ENCODE peak calls at places on chromosomes 3 and 15, in five cellular contexts. G is Panc1, H is mammary epithelial cell, Y is neural progenitor cell, E is colonic mucosa. J is an unnamed sample.

GRCh38 chr3:170024581-170024980 is 13.2 kb upstream of the GPR160 start:
- DNase-seq in G (no peak), H (no peak), Y (no peak), E (no peak), J (no peak)

GRCh38 chr15:37907136-37907535 is 27.3 kb upstream of the TMCO5A start:
- DNase-seq in G (no peak), H (peak), Y (no peak), E (no peak), J (no peak)

GRCh38 chr3:16482770-16483531 is 30.5 kb downstream of the RFTN1 start:
- DNase-seq in G (no peak), H (no peak), Y (no peak), E (peak), J (no peak)

GRCh38 chr3:180417241-180417640 is 184.7 kb upstream of the TTC14 start:
- DNase-seq in G (no peak), H (no peak), Y (no peak), E (no peak), J (no peak)

GRCh38 chr3:30493912-30494311 is 112.5 kb upstream of the TGFBR2 start:
- DNase-seq in G (no peak), H (peak), Y (no peak), E (no peak), J (no peak)

GRCh38 chr3:923161-923910 is 169.5 kb upstream of the CNTN6 start:
- DNase-seq in G (no peak), H (no peak), Y (no peak), E (no peak), J (no peak)

GRCh38 chr3:178384302-178384939 is 151.8 kb upstream of the KCNMB2 start:
- DNase-seq in G (no peak), H (no peak), Y (no peak), E (no peak), J (no peak)

GRCh38 chr3:116981088-116981487 is 271.5 kb downstream of the TUSC7 start:
- DNase-seq in G (no peak), H (no peak), Y (no peak), E (no peak), J (no peak)

GRCh38 chr15:47548189-47548588 is 169.1 kb upstream of the SEMA6D start:
- DNase-seq in G (no peak), H (no peak), Y (peak), E (no peak), J (no peak)

GRCh38 chr3:123582315-123582714 is 2.5 kb downstream of the HACD2 start:
- DNase-seq in G (no peak), H (peak), Y (no peak), E (peak), J (peak)

GRCh38 chr3:61114316-61114953 is 136.8 kb downstream of the FHIT start:
- DNase-seq in G (no peak), H (no peak), Y (no peak), E (no peak), J (peak)

GRCh38 chr15:32683906-32684584 is 33.8 kb upstream of the GREM1 start:
- DNase-seq in G (no peak), H (peak), Y (no peak), E (no peak), J (peak)

GRCh38 chr15:95086543-95087252 is 855.3 kb downstream of the MCTP2 start:
- DNase-seq in G (no peak), H (peak), Y (no peak), E (no peak), J (peak)

GRCh38 chr15:60799885-60800728 is 321.2 kb upstream of the ICE2 start:
- DNase-seq in G (no peak), H (no peak), Y (no peak), E (no peak), J (no peak)

GRCh38 chr15:96336045-96336642 is 5.6 kb downstream of the NR2F2 start:
- DNase-seq in G (no peak), H (no peak), Y (peak), E (peak), J (no peak)

GRCh38 chr3:32557640-32558352 is 12.9 kb downstream of the DYNC1LI1 start:
- DNase-seq in G (no peak), H (no peak), Y (no peak), E (no peak), J (no peak)

GRCh38 chr15:86231864-86232801 is 152.5 kb downstream of the AGBL1 start:
- DNase-seq in G (no peak), H (peak), Y (peak), E (peak), J (peak)

GRCh38 chr3:177451940-177452484 is 254.7 kb upstream of the TBL1XR1 start:
- DNase-seq in G (no peak), H (peak), Y (no peak), E (no peak), J (peak)

GRCh38 chr15:69031013-69032001 is 16.8 kb downstream of the NOX5 start:
- DNase-seq in G (no peak), H (no peak), Y (peak), E (peak), J (peak)

GRCh38 chr15:63348392-63348791 is 33.3 kb downstream of the CA12 start:
- DNase-seq in G (no peak), H (peak), Y (no peak), E (peak), J (peak)

GRCh38 chr3:79737530-79737929 is 30.3 kb downstream of the ROBO1 start:
- DNase-seq in G (no peak), H (peak), Y (no peak), E (no peak), J (peak)

GRCh38 chr15:81152799-81153198 is 18.7 kb downstream of the CFAP161 start:
- DNase-seq in G (no peak), H (peak), Y (no peak), E (no peak), J (no peak)

GRCh38 chr15:88605507-88606436 is 15.4 kb upstream of the AEN start:
- DNase-seq in G (no peak), H (peak), Y (peak), E (no peak), J (no peak)

GRCh38 chr3:36524560-36524959 is 144.3 kb downstream of the STAC start:
- DNase-seq in G (no peak), H (no peak), Y (no peak), E (no peak), J (no peak)

GRCh38 chr3:29346828-29347227 is 66.0 kb downstream of the RBMS3 start:
- DNase-seq in G (no peak), H (no peak), Y (no peak), E (no peak), J (no peak)

GRCh38 chr15:31483924-31484368 is 157.3 kb downstream of the KLF13 start:
- DNase-seq in G (no peak), H (no peak), Y (no peak), E (no peak), J (no peak)

GRCh38 chr15:100211855-100212850 is 129.6 kb downstream of the ADAMTS17 start:
- DNase-seq in G (no peak), H (no peak), Y (no peak), E (peak), J (peak)

GRCh38 chr3:94647131-94647530 is 584.3 kb downstream of the NSUN3 start:
- DNase-seq in G (no peak), H (peak), Y (no peak), E (no peak), J (peak)

GRCh38 chr15:66369773-66370651 is 13.5 kb upstream of the TIPIN start:
- DNase-seq in G (peak), H (no peak), Y (no peak), E (no peak), J (no peak)

GRCh38 chr15:74725845-74726773 is 781 bp upstream of the CYP1A1 start:
- DNase-seq in G (no peak), H (peak), Y (peak), E (peak), J (no peak)

GRCh38 chr15:94177112-94177511 is 54.2 kb upstream of the MCTP2 start:
- DNase-seq in G (no peak), H (peak), Y (no peak), E (no peak), J (peak)

GRCh38 chr3:62562017-62562416 is 188.7 kb upstream of the FEZF2 start:
- DNase-seq in G (no peak), H (no peak), Y (no peak), E (no peak), J (no peak)

GRCh38 chr3:182212479-182213076 is 500.9 kb downstream of the SOX2 start:
- DNase-seq in G (peak), H (peak), Y (no peak), E (peak), J (peak)

GRCh38 chr3:30760040-30760439 is 134.4 kb downstream of the GADL1 start:
- DNase-seq in G (no peak), H (no peak), Y (no peak), E (no peak), J (peak)

GRCh38 chr15:70539912-70540520 is 223.3 kb downstream of the UACA start:
- DNase-seq in G (no peak), H (no peak), Y (no peak), E (no peak), J (no peak)

GRCh38 chr3:775178-775885 is 317.5 kb upstream of the CNTN6 start:
- DNase-seq in G (peak), H (peak), Y (no peak), E (no peak), J (peak)

GRCh38 chr3:385151-385550 is 188.6 kb downstream of the CHL1 start:
- DNase-seq in G (no peak), H (peak), Y (no peak), E (no peak), J (peak)

GRCh38 chr3:48119495-48120193 is 68.6 kb downstream of the CDC25A start:
- DNase-seq in G (no peak), H (no peak), Y (no peak), E (peak), J (no peak)

GRCh38 chr3:101635954-101636798 is 40.8 kb downstream of the ZBTB11 start:
- DNase-seq in G (peak), H (peak), Y (peak), E (peak), J (peak)

GRCh38 chr3:101635345-101635744 is 41.6 kb downstream of the ZBTB11 start:
- DNase-seq in G (no peak), H (no peak), Y (no peak), E (no peak), J (no peak)

GRCh38 chr3:101638262-101638745 is 38.6 kb downstream of the ZBTB11 start:
- DNase-seq in G (no peak), H (no peak), Y (peak), E (no peak), J (no peak)

GRCh38 chr3:101639280-101639963 is 37.5 kb downstream of the ZBTB11 start:
- DNase-seq in G (no peak), H (no peak), Y (no peak), E (no peak), J (no peak)

GRCh38 chr3:101637461-101637860 is 39.5 kb downstream of the ZBTB11 start:
- DNase-seq in G (no peak), H (no peak), Y (no peak), E (no peak), J (no peak)
- H3K27ac ChIP-seq in G (no peak), H (no peak), Y (no peak), E (no peak), J (no peak)

GRCh38 chr3:191783039-191783438 is 322.1 kb downstream of the PYDC2 start:
- DNase-seq in G (no peak), H (peak), Y (no peak), E (no peak), J (no peak)
- TF ChIP-seq CTCF in G (no peak), H (no peak), Y (no peak), E (no peak), J (no peak)

GRCh38 chr3:107662109-107662477 is 139.3 kb downstream of the BBX start:
- DNase-seq in G (no peak), H (peak), Y (no peak), E (peak), J (peak)
- H3K27ac ChIP-seq in G (no peak), H (no peak), Y (peak), E (peak), J (no peak)

GRCh38 chr3:128060473-128061381 is 8.5 kb downstream of the SEC61A1 start:
- DNase-seq in G (no peak), H (peak), Y (no peak), E (no peak), J (peak)
- TF ChIP-seq CTCF in G (no peak), H (no peak), Y (no peak), E (no peak), J (no peak)

GRCh38 chr15:99145005-99145404 is 40.1 kb downstream of the SYNM start:
- DNase-seq in G (no peak), H (no peak), Y (no peak), E (no peak), J (no peak)

GRCh38 chr15:99141943-99142342 is 37.1 kb downstream of the SYNM start:
- DNase-seq in G (no peak), H (no peak), Y (no peak), E (no peak), J (no peak)

GRCh38 chr15:99142562-99142961 is 37.7 kb downstream of the SYNM start:
- DNase-seq in G (no peak), H (no peak), Y (no peak), E (no peak), J (no peak)

GRCh38 chr15:99143655-99144610 is 39.1 kb downstream of the SYNM start:
- DNase-seq in G (no peak), H (peak), Y (peak), E (peak), J (no peak)

GRCh38 chr15:99143230-99143629 is 38.4 kb downstream of the SYNM start:
- DNase-seq in G (no peak), H (no peak), Y (no peak), E (no peak), J (no peak)
- H3K27ac ChIP-seq in G (no peak), H (no peak), Y (peak), E (no peak), J (no peak)

GRCh38 chr3:66466606-66467270 is 34.1 kb downstream of the LRIG1 start:
- DNase-seq in G (no peak), H (no peak), Y (peak), E (no peak), J (no peak)
- TF ChIP-seq CTCF in G (no peak), H (no peak), Y (no peak), E (no peak), J (no peak)

GRCh38 chr3:77668398-77668797 is 628.5 kb downstream of the ROBO2 start:
- DNase-seq in G (no peak), H (no peak), Y (no peak), E (no peak), J (no peak)
- H3K27ac ChIP-seq in G (no peak), H (no peak), Y (no peak), E (no peak), J (no peak)

DNA sequence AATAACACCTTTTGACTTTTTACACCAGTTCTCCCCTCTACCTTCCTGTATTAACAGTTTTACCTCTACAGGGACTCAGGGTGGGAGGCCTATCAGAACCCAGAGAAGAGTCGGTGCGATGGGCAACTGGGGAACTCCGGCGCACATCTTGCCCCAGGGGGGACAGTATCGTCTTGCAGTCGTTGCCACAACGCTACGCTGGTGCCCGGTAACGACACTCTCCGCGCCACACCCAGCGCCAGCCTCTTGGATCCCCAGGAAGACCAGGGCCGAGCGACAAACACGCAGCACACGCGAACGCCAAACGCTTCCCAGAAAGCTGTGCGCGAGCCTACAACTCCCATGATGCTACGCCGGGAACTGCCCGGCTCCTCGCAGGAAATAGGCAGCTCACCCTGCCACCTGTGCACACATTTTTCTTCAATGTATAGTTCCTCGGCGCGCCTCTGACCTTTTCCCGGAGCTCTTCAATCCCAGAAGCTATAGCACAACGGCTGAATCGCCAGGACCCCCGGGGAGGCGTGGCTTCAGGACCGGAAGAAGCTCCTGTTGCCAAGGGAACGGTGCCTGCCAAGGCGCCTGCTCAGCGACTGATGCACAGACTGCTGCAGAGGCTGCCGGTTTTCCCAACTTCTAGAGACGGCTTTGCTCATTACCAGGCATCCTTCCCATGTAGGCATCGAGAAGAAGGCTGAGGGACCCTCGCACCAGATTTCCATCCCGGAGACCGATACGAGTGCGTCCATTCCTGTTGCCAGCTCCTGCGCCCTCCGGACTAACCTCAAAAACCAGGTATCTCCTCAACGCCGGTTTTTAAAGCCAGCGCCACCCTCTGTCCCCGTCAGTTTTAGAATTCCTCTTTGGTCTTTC is at the start of gene ARL6:
- DNase-seq in G (peak), H (peak), Y (peak), E (peak), J (peak)
- TF ChIP-seq CTCF in G (peak), H (peak), Y (peak), E (no peak), J (peak)

GRCh38 chr15:45166792-45167630 is 20.8 kb downstream of the SHF start:
- DNase-seq in G (peak), H (peak), Y (peak), E (peak), J (peak)

GRCh38 chr15:45168751-45169551 is 18.8 kb downstream of the SHF start:
- DNase-seq in G (no peak), H (no peak), Y (no peak), E (no peak), J (no peak)

GRCh38 chr15:45169608-45170480 is 17.9 kb downstream of the SHF start:
- DNase-seq in G (no peak), H (no peak), Y (no peak), E (no peak), J (no peak)

GRCh38 chr15:45167631-45168205 is 20.0 kb downstream of the SHF start:
- DNase-seq in G (no peak), H (no peak), Y (no peak), E (no peak), J (no peak)

DNA sequence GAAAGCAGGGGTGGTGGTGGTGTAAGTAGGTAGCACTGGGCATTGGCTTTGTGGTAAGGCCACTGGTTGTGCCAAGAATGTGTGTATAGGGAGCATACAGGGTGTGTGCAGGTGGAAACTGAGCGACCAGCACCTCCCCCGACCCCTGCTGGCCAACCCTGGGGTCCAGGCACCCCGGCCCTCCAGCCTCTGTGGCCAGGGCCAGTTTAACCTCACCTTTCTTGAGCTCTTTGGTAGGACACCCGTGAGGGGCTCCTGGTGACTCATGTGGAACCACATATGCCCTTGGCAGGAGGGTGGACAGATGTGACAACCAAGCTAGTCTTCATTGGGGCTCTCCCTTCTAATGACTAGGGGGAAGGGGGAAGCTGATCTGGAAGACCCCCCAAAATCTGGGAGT is 19.5 kb downstream of the SHF start:
- DNase-seq in G (no peak), H (no peak), Y (no peak), E (no peak), J (no peak)
- H3K27ac ChIP-seq in G (no peak), H (no peak), Y (peak), E (no peak), J (no peak)